ENCODE peak calls at places on chromosomes 4 and X, in eight cellular contexts. J is mammary epithelial cell; Y is A549; G is hepatocyte; W is CD8-positive, alpha-beta memory T cell; V is astrocyte; B is CD4-positive, alpha-beta T cell; M is IMR-90. L is an unnamed sample.

GRCh38 chr4:114180481-114180880 is 201.0 kb upstream of the ARSJ start:
- DNase-seq in V (peak; percentile 81), Y (peak; percentile 7), J (no peak), W (peak; percentile 58), B (peak; percentile 8), M (peak; percentile 85), G (peak; percentile 79), L (peak; percentile 16)

GRCh38 chr4:148962539-148963290 is 520.5 kb upstream of the NR3C2 start:
- DNase-seq in Y (no peak), J (peak; percentile 51), B (no peak), G (no peak), W (no peak), V (peak; percentile 64), M (peak; percentile 73), L (no peak)

GRCh38 chr4:122819708-122820449 is 6.8 kb upstream of the FGF2 start:
- DNase-seq in B (no peak), V (peak; percentile 31), J (peak; percentile 40), G (no peak), Y (no peak), W (no peak), M (peak; percentile 45), L (no peak)

GRCh38 chrX:2264179-2265030 is 236.4 kb downstream of the DHRSX start:
- DNase-seq in M (no peak), W (no peak), Y (no peak), V (no peak), J (no peak), B (no peak), G (no peak), L (peak; percentile 10)

GRCh38 chr4:102076622-102077021 is 268.7 kb downstream of the SLC39A8 start:
- DNase-seq in B (no peak), M (no peak), V (no peak), G (no peak), J (peak; percentile 66), W (no peak), Y (no peak), L (no peak)

GRCh38 chr4:38753021-38753806 is 29.6 kb downstream of the TLR10 start:
- DNase-seq in W (no peak), V (peak; percentile 99), J (peak; percentile 91), Y (no peak), M (peak; percentile 99), G (peak; percentile 88), B (no peak), L (no peak)

GRCh38 chr4:101027721-101028120 is 319.6 kb downstream of the PPP3CA start:
- DNase-seq in W (no peak), J (no peak), V (peak; percentile 72), G (no peak), B (no peak), M (no peak), Y (no peak), L (no peak)

GRCh38 chr4:5893013-5893580 is at the start of gene CRMP1:
- DNase-seq in W (no peak), G (peak; percentile 51), V (no peak), J (no peak), M (no peak), B (no peak), Y (no peak), L (no peak)

GRCh38 chrX:14489437-14489836 is 39.9 kb upstream of the GLRA2 start:
- DNase-seq in G (no peak), J (no peak), M (no peak), V (no peak), Y (no peak), W (no peak), B (no peak), L (no peak)

GRCh38 chr4:170868191-170868590 is 778.4 kb upstream of the AADAT start:
- DNase-seq in M (no peak), B (no peak), W (no peak), J (peak; percentile 78), V (no peak), G (no peak), Y (no peak), L (no peak)

GRCh38 chr4:2962099-2962455 is 1.1 kb downstream of the NOP14 start:
- DNase-seq in Y (no peak), W (peak; percentile 59), B (no peak), V (no peak), G (no peak), J (no peak), M (no peak), L (no peak)

GRCh38 chr4:146407669-146408084 is 114.1 kb downstream of the SLC10A7 start:
- DNase-seq in M (peak; percentile 29), G (no peak), V (peak; percentile 18), J (peak; percentile 3), W (no peak), Y (no peak), B (no peak), L (no peak)

GRCh38 chrX:150942958-150943594 is 40.1 kb upstream of the HMGB3 start:
- DNase-seq in Y (no peak), W (no peak), M (no peak), G (no peak), B (no peak), J (no peak), V (no peak), L (no peak)

GRCh38 chr4:108172780-108173598 is 4.3 kb upstream of the LEF1 start:
- DNase-seq in J (peak; percentile 29), B (peak; percentile 75), M (no peak), Y (no peak), V (peak; percentile 50), G (peak; percentile 82), W (peak; percentile 73), L (peak; percentile 63)

GRCh38 chr4:7960017-7960789 is 20.5 kb upstream of the AFAP1 start:
- DNase-seq in M (no peak), V (no peak), W (no peak), B (no peak), G (no peak), J (no peak), Y (no peak), L (no peak)

GRCh38 chrX:3527811-3528210 is 181.4 kb upstream of the MXRA5 start:
- DNase-seq in B (no peak), J (no peak), Y (no peak), G (no peak), W (no peak), M (no peak), V (peak; percentile 54), L (no peak)

GRCh38 chrX:154396948-154397887 is 959 bp upstream of the RPL10 start:
- DNase-seq in Y (peak; percentile 61), M (peak; percentile 46), W (peak; percentile 67), G (peak; percentile 79), B (peak; percentile 41), V (peak; percentile 25), J (peak; percentile 58), L (peak; percentile 64)

GRCh38 chr4:76630748-76631147 is 195.7 kb downstream of the SHROOM3 start:
- DNase-seq in B (no peak), J (no peak), W (no peak), G (no peak), V (peak; percentile 37), Y (no peak), M (peak; percentile 21), L (no peak)

GRCh38 chr4:174429701-174430100 is 92.6 kb downstream of the HPGD start:
- DNase-seq in B (no peak), Y (no peak), G (no peak), V (peak; percentile 59), M (no peak), J (peak; percentile 14), W (no peak), L (no peak)

GRCh38 chrX:14899607-14900006 is 26.4 kb downstream of the MOSPD2 start:
- DNase-seq in M (peak; percentile 78), B (no peak), W (no peak), Y (peak; percentile 1), V (peak; percentile 63), G (peak; percentile 8), J (peak; percentile 67), L (no peak)

DNA sequence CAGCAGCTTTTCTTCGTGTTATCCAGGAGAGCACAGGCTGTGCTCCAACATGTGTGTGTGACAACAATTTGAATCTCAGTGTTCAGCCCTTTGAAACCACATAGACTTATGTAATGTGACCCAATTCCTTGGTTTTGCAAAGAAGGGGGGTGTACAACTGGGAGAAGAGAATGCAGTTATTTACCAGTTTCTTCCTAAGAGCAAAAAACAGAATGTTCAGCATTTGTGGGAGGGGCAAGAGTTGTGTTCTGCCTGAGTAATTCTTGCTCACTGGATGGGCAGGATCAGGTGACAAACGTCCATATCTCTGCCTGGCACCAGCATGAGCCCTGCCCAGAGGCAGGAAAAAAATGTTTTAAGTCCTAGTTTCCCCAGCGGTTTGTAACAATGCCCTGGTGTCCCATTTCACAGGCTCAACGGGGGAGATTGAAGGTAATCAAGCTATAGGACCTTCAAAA is 72.0 kb downstream of the PRPS1 start:
- DNase-seq in G (peak; percentile 74), M (no peak), B (no peak), W (no peak), V (peak; percentile 18), J (peak; percentile 56), Y (no peak), L (no peak)
- H3K27ac ChIP-seq in G (peak overlapping the region; percentile 81), M (no peak overlapping the region), B (no peak overlapping the region), W (no peak overlapping the region), V (no peak overlapping the region), J (peak overlapping the region; percentile 19), Y (no peak overlapping the region), L (no peak overlapping the region)

GRCh38 chr4:150501019-150501727 is 80.8 kb upstream of the MAB21L2 start:
- DNase-seq in J (peak; percentile 87), Y (peak; percentile 8), V (peak; percentile 80), W (no peak), G (no peak), B (no peak), M (peak; percentile 89), L (no peak)
- H3K27ac ChIP-seq in J (no peak overlapping the region), Y (peak overlapping the region; percentile 72), V (no peak overlapping the region), W (no peak overlapping the region), G (no peak overlapping the region), B (no peak overlapping the region), M (peak overlapping the region; percentile 9), L (no peak overlapping the region)

DNA sequence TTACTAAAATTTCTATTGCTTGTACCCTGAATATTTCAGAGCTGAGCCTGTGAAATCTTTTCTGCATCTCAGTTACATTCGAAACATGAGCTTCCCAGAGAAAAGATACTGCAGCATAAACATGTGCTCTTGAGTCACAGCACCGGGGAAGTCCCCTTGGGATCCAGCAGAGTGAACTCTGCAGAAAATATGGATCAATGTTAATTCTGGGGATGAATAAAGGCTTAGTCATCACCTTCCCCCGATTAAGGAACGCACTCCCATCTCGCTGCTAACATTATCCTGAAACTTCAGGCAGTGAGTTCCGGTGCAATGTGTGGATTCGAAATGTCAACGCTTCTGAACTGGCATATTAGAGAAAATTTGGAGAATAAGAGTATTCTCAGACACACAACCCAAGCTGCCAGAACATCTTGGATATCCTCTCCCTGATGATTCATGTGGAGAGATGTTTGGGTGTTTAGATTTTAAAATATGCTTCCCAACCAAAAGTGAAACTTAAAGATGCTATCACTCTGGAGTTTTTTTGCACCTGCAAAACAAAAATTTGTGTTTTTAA is 90.8 kb downstream of the IRF2 start:
- DNase-seq in B (no peak), W (no peak), V (peak; percentile 95), M (peak; percentile 99), J (peak; percentile 97), G (peak; percentile 73), Y (peak; percentile 64), L (no peak)
- H3K27ac ChIP-seq in B (no peak overlapping the region), W (no peak overlapping the region), V (peak overlapping the region; percentile 86), M (peak overlapping the region; percentile 74), J (peak overlapping the region; percentile 96), G (peak overlapping the region; percentile 98), Y (peak overlapping the region; percentile 82), L (no peak overlapping the region)

DNA sequence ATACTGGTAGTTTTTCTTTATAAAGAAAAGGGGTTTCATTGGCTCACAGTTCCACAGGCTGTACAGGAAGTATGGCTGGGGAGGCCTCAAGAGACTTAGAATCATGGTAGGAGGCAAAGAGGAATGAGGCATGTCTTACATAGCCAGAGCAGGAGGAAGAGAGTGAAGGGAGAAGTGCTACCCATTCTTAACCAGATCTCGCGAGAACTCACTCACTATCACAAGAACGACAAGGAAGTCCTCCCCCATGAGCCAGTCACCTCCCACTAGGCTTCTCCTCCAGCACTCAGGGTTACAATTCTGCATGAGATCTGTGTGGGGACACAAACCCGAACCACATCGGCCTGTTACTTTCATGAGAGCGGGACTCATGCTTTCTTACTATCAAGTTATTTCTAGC is 240.5 kb downstream of the TENM3 start:
- DNase-seq in G (no peak), V (no peak), M (no peak), Y (no peak), W (no peak), B (no peak), J (no peak), L (no peak)
- H3K27ac ChIP-seq in G (no peak overlapping the region), V (no peak overlapping the region), M (no peak overlapping the region), Y (no peak overlapping the region), W (no peak overlapping the region), B (no peak overlapping the region), J (no peak overlapping the region), L (no peak overlapping the region)